ENCODE peak calls at places on chromosome 15, in nine cellular contexts. Q is transverse colon, A is SK-N-SH, R is HepG2, G is A549, H is stomach, K is tibial nerve, L is H1, U is suprapubic skin. S is an unnamed sample. For H3K9me3, the result is how much of the 10 kb centered on the place peaks cover.

GRCh38 chr15:60590935-60591490 is 112.1 kb upstream of the ICE2 start:
- DNase-seq in H (peak), G (peak), Q (peak), K (peak), R (peak), L (peak), A (peak), U (peak), S (peak)

GRCh38 chr15:57684491-57685184 is 21.9 kb upstream of the POLR2M start:
- DNase-seq in G (no peak), H (peak), Q (no peak), U (no peak), K (no peak), L (no peak), A (no peak), R (no peak), S (no peak)

GRCh38 chr15:39283531-39283930 is 297.3 kb upstream of the THBS1 start:
- DNase-seq in L (no peak), G (no peak), U (no peak), H (no peak), K (no peak), Q (no peak), A (no peak), R (no peak), S (no peak)

GRCh38 chr15:55574096-55574495 is 14.0 kb downstream of the PYGO1 start:
- DNase-seq in H (no peak), A (no peak), G (no peak), R (no peak), K (no peak), U (no peak), Q (no peak), L (no peak), S (no peak)

GRCh38 chr15:89759835-89760234 is 8.8 kb upstream of the MESP1 start:
- DNase-seq in L (no peak), A (no peak), Q (no peak), R (no peak), K (no peak), H (no peak), G (no peak), U (no peak), S (no peak)

GRCh38 chr15:92034227-92034626 is 180.7 kb downstream of the SLCO3A1 start:
- DNase-seq in A (no peak), U (no peak), Q (no peak), G (no peak), K (no peak), L (no peak), R (no peak), H (no peak), S (no peak)

GRCh38 chr15:85002517-85002916 is 20.9 kb downstream of the PDE8A start:
- DNase-seq in H (no peak), L (peak), R (no peak), K (no peak), U (no peak), G (no peak), Q (no peak), A (no peak), S (no peak)

GRCh38 chr15:45913451-45913850 is 278.6 kb downstream of the SQOR start:
- DNase-seq in R (no peak), A (no peak), K (no peak), Q (no peak), U (no peak), L (no peak), H (no peak), G (no peak), S (no peak)

GRCh38 chr15:27669641-27670040 is 429.5 kb downstream of the OCA2 start:
- DNase-seq in A (no peak), L (no peak), H (no peak), G (no peak), K (no peak), Q (no peak), U (no peak), R (peak), S (no peak)

GRCh38 chr15:84734794-84735479 is 13.5 kb upstream of the ZNF592 start:
- DNase-seq in Q (peak), K (peak), G (peak), L (peak), U (no peak), A (no peak), H (peak), R (peak), S (no peak)

GRCh38 chr15:88707766-88708165 is 69.0 kb downstream of the ISG20 start:
- DNase-seq in G (no peak), R (no peak), U (no peak), L (no peak), Q (no peak), H (no peak), A (no peak), K (no peak), S (no peak)

GRCh38 chr15:66454143-66454542 is 43.4 kb downstream of the SNAPC5 start:
- DNase-seq in K (no peak), U (no peak), R (peak), G (no peak), A (no peak), Q (no peak), H (no peak), L (no peak), S (no peak)

DNA sequence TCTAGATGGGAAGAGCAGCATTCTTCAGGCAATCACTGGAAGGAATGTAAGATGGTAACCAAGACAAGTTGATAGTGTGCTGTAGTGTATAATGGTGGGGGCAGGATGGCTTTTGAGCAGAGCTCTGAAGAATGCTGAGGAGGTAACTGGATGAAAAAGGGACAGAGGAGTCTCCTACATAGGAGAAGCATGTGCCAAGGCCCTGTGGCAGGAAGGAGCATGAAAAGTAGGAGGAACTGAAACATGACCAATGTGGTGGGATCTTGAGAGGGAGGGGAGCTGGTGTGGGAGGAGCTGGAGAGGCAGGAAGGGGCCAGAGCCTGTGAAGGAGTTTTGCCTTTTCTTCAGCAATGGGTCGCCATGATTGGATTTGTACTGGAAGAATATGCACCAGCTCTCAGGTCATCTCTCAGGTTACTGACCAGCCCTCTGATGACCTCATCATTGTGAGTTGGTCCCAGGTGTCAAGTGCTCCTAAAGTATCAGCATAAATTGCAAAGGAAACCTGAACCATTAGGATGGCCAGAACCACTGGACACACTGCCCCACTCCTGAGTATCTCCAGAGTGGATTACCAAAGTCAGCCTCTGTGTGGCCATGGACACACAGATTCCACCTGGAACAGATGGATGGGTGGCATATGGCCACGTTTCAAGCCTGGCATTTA is 38.6 kb downstream of the FSD2 start:
- DNase-seq in G (no peak), Q (no peak), H (no peak), K (no peak), A (no peak), L (no peak), U (no peak), R (no peak), S (no peak)
- H3K9me3 ChIP-seq in G (under half), Q (under half), H (under half), K (under half), A (under half), L (under half), U (under half), R (under half), S (under half)

GRCh38 chr15:24269923-24270322 is 405.7 kb upstream of the NPAP1 start:
- DNase-seq in A (no peak), K (no peak), Q (no peak), U (no peak), L (no peak), G (no peak), R (no peak), H (no peak), S (no peak)
- TF ChIP-seq EP300 in A (no peak), K (no peak), Q (no peak), U (no peak), L (no peak), G (no peak), R (no peak), H (no peak), S (no peak)

GRCh38 chr15:22874256-22874655 is 35.8 kb downstream of the NIPA2 start:
- DNase-seq in G (no peak), U (no peak), A (no peak), H (no peak), Q (no peak), R (no peak), K (no peak), L (no peak), S (no peak)

GRCh38 chr15:22873841-22874240 is 35.4 kb downstream of the NIPA2 start:
- DNase-seq in Q (no peak), G (no peak), A (no peak), H (no peak), L (no peak), U (no peak), K (no peak), R (no peak), S (no peak)

GRCh38 chr15:22871481-22872076 is 33.1 kb downstream of the NIPA2 start:
- DNase-seq in R (no peak), Q (no peak), H (no peak), U (no peak), K (no peak), A (no peak), L (no peak), G (no peak), S (no peak)

GRCh38 chr15:22870865-22871264 is 32.4 kb downstream of the NIPA2 start:
- DNase-seq in A (no peak), R (no peak), G (no peak), U (no peak), K (no peak), L (no peak), H (no peak), Q (no peak), S (no peak)

GRCh38 chr15:22873204-22873701 is 34.8 kb downstream of the NIPA2 start:
- DNase-seq in K (no peak), U (no peak), L (no peak), R (no peak), G (no peak), H (no peak), Q (no peak), A (no peak), S (no peak)
- H3K9me3 ChIP-seq in K (under half), U (under half), L (under half), R (under half), G (under half), H (under half), Q (under half), A (under half), S (under half)

GRCh38 chr15:41485226-41485625 is 8.4 kb upstream of the ITPKA start:
- DNase-seq in A (no peak), G (no peak), H (no peak), K (no peak), U (no peak), R (no peak), L (no peak), Q (no peak), S (no peak)

GRCh38 chr15:41482070-41482469 is 11.6 kb upstream of the ITPKA start:
- DNase-seq in G (no peak), H (peak), Q (no peak), U (no peak), L (no peak), R (no peak), K (no peak), A (no peak), S (no peak)

GRCh38 chr15:41482478-41482877 is 11.2 kb upstream of the ITPKA start:
- DNase-seq in A (no peak), H (no peak), G (no peak), K (no peak), R (no peak), Q (no peak), U (no peak), L (no peak), S (no peak)

GRCh38 chr15:41483115-41483514 is 10.6 kb upstream of the ITPKA start:
- DNase-seq in R (no peak), A (no peak), L (no peak), Q (no peak), U (no peak), K (no peak), G (no peak), H (no peak), S (no peak)

GRCh38 chr15:41483519-41483918 is 10.2 kb upstream of the ITPKA start:
- DNase-seq in R (no peak), A (no peak), L (no peak), K (no peak), H (no peak), Q (no peak), U (no peak), G (no peak), S (no peak)
- TF ChIP-seq EP300 in R (no peak), A (no peak), L (no peak), K (no peak), H (no peak), Q (no peak), U (no peak), G (no peak), S (no peak)

GRCh38 chr15:75148293-75148692 is 53.4 kb upstream of the C15orf39 start:
- DNase-seq in A (no peak), Q (no peak), U (no peak), H (no peak), G (no peak), L (no peak), R (no peak), K (no peak), S (no peak)
- H3K9me3 ChIP-seq in A (under half), Q (under half), U (under half), H (under half), G (under half), L (under half), R (under half), K (under half), S (under half)

GRCh38 chr15:69659454-69660050 is 206.9 kb downstream of the RPLP1 start:
- DNase-seq in H (no peak), U (no peak), L (no peak), R (no peak), G (no peak), K (no peak), Q (no peak), A (no peak), S (no peak)
- TF ChIP-seq EP300 in H (no peak), U (no peak), L (no peak), R (no peak), G (no peak), K (no peak), Q (no peak), A (no peak), S (no peak)

GRCh38 chr15:93241696-93242585 is 152.9 kb upstream of the RGMA start:
- DNase-seq in G (no peak), A (no peak), K (no peak), R (no peak), H (no peak), L (peak), U (no peak), Q (no peak), S (no peak)
- H3K9me3 ChIP-seq in G (under half), A (under half), K (under half), R (under half), H (under half), L (under half), U (under half), Q (under half), S (under half)

S was measured in ovary.